ENCODE peak calls at places on chromosome 13, in five cellular contexts. One of them, this sample, is unnamed.

GRCh38 chr13:40152145-40152544 is 496.7 kb downstream of the COG6 start:
- DNase-seq in omental fat pad: no peak
- DNase-seq in left colon: no peak
- DNase-seq in stimulated activated CD8-positive, alpha-beta memory T cell treated with anti-CD3 and anti-CD28 coated beads, Interleukin-15, amount 100 ng/mL, for 4 hours: no peak
- DNase-seq in HCEC 1CT: peak
- DNase-seq in this sample: no peak

GRCh38 chr13:29359181-29359580 is 236.3 kb downstream of the SLC7A1 start:
- DNase-seq in omental fat pad: no peak
- DNase-seq in left colon: no peak
- DNase-seq in stimulated activated CD8-positive, alpha-beta memory T cell treated with anti-CD3 and anti-CD28 coated beads, Interleukin-15, amount 100 ng/mL, for 4 hours: no peak
- DNase-seq in HCEC 1CT: no peak
- DNase-seq in this sample: no peak

GRCh38 chr13:93224545-93224944 is 2.1 kb upstream of the GPC6 start:
- DNase-seq in omental fat pad: no peak
- DNase-seq in left colon: no peak
- DNase-seq in stimulated activated CD8-positive, alpha-beta memory T cell treated with anti-CD3 and anti-CD28 coated beads, Interleukin-15, amount 100 ng/mL, for 4 hours: no peak
- DNase-seq in HCEC 1CT: peak
- DNase-seq in this sample: no peak

GRCh38 chr13:73015799-73016198 is 43.0 kb upstream of the KLF5 start:
- DNase-seq in omental fat pad: no peak
- DNase-seq in left colon: no peak
- DNase-seq in stimulated activated CD8-positive, alpha-beta memory T cell treated with anti-CD3 and anti-CD28 coated beads, Interleukin-15, amount 100 ng/mL, for 4 hours: no peak
- DNase-seq in HCEC 1CT: no peak
- DNase-seq in this sample: no peak

GRCh38 chr13:95809429-95809828 is 132.5 kb downstream of the DNAJC3 start:
- DNase-seq in omental fat pad: no peak
- DNase-seq in left colon: no peak
- DNase-seq in stimulated activated CD8-positive, alpha-beta memory T cell treated with anti-CD3 and anti-CD28 coated beads, Interleukin-15, amount 100 ng/mL, for 4 hours: no peak
- DNase-seq in HCEC 1CT: no peak
- DNase-seq in this sample: no peak

GRCh38 chr13:47904239-47904638 is 96.8 kb downstream of the SUCLA2 start:
- DNase-seq in omental fat pad: no peak
- DNase-seq in left colon: no peak
- DNase-seq in stimulated activated CD8-positive, alpha-beta memory T cell treated with anti-CD3 and anti-CD28 coated beads, Interleukin-15, amount 100 ng/mL, for 4 hours: no peak
- DNase-seq in HCEC 1CT: no peak
- DNase-seq in this sample: no peak

GRCh38 chr13:89571676-89572075 is 1775.8 kb upstream of the MIR17HG start:
- DNase-seq in omental fat pad: no peak
- DNase-seq in left colon: no peak
- DNase-seq in stimulated activated CD8-positive, alpha-beta memory T cell treated with anti-CD3 and anti-CD28 coated beads, Interleukin-15, amount 100 ng/mL, for 4 hours: no peak
- DNase-seq in HCEC 1CT: no peak
- DNase-seq in this sample: no peak

GRCh38 chr13:109665781-109666249 is 120.6 kb downstream of the IRS2 start:
- DNase-seq in omental fat pad: no peak
- DNase-seq in left colon: no peak
- DNase-seq in stimulated activated CD8-positive, alpha-beta memory T cell treated with anti-CD3 and anti-CD28 coated beads, Interleukin-15, amount 100 ng/mL, for 4 hours: no peak
- DNase-seq in HCEC 1CT: no peak
- DNase-seq in this sample: no peak

GRCh38 chr13:44747179-44747578 is 171.0 kb upstream of the TSC22D1 start:
- DNase-seq in omental fat pad: no peak
- DNase-seq in left colon: no peak
- DNase-seq in stimulated activated CD8-positive, alpha-beta memory T cell treated with anti-CD3 and anti-CD28 coated beads, Interleukin-15, amount 100 ng/mL, for 4 hours: no peak
- DNase-seq in HCEC 1CT: no peak
- DNase-seq in this sample: no peak

GRCh38 chr13:50796463-50796862 is 47.0 kb downstream of the DLEU7 start:
- DNase-seq in omental fat pad: no peak
- DNase-seq in left colon: no peak
- DNase-seq in stimulated activated CD8-positive, alpha-beta memory T cell treated with anti-CD3 and anti-CD28 coated beads, Interleukin-15, amount 100 ng/mL, for 4 hours: no peak
- DNase-seq in HCEC 1CT: no peak
- DNase-seq in this sample: no peak

This sample was measured in SIG-M5.